ENCODE peak calls at places on chromosomes 11 and 22, in six cellular contexts. X, F, Y, N, W and I are unnamed samples.

GRCh38 chr11:72326151-72326842 is 82.3 kb upstream of the PHOX2A start:
- DNase-seq in X (no peak), F (no peak), Y (no peak), N (no peak), W (no peak), I (peak)

GRCh38 chr11:112085822-112086421 is 634 bp downstream of the TIMM8B start:
- DNase-seq in X (peak), F (peak), Y (no peak), N (peak), W (peak), I (no peak)

GRCh38 chr22:21970037-21970799 is 12.4 kb downstream of the TOP3B start:
- DNase-seq in X (no peak), F (no peak), Y (no peak), N (no peak), W (no peak), I (no peak)

GRCh38 chr11:16737860-16738197 is 618 bp upstream of the C11orf58 start:
- DNase-seq in X (peak), F (no peak), Y (no peak), N (peak), W (peak), I (no peak)

GRCh38 chr11:131668867-131669780 is 298.7 kb downstream of the NTM start:
- DNase-seq in X (peak), F (peak), Y (no peak), N (peak), W (no peak), I (peak)

GRCh38 chr11:101466352-101466751 is 117.5 kb downstream of the TRPC6 start:
- DNase-seq in X (no peak), F (peak), Y (peak), N (no peak), W (no peak), I (no peak)

GRCh38 chr22:40753114-40753513 is 66.0 kb downstream of the SLC25A17 start:
- DNase-seq in X (no peak), F (no peak), Y (no peak), N (no peak), W (no peak), I (no peak)

GRCh38 chr11:2796091-2796490 is 89.5 kb downstream of the CDKN1C start:
- DNase-seq in X (no peak), F (peak), Y (peak), N (no peak), W (no peak), I (no peak)

GRCh38 chr11:10197091-10197490 is 96.9 kb downstream of the SBF2 start:
- DNase-seq in X (no peak), F (no peak), Y (no peak), N (no peak), W (no peak), I (no peak)

GRCh38 chr11:133065847-133066485 is 466.3 kb downstream of the OPCML start:
- DNase-seq in X (peak), F (no peak), Y (no peak), N (no peak), W (no peak), I (no peak)

GRCh38 chr11:44096360-44097188 is 1.1 kb downstream of the EXT2 start:
- DNase-seq in X (no peak), F (no peak), Y (no peak), N (peak), W (no peak), I (peak)

DNA sequence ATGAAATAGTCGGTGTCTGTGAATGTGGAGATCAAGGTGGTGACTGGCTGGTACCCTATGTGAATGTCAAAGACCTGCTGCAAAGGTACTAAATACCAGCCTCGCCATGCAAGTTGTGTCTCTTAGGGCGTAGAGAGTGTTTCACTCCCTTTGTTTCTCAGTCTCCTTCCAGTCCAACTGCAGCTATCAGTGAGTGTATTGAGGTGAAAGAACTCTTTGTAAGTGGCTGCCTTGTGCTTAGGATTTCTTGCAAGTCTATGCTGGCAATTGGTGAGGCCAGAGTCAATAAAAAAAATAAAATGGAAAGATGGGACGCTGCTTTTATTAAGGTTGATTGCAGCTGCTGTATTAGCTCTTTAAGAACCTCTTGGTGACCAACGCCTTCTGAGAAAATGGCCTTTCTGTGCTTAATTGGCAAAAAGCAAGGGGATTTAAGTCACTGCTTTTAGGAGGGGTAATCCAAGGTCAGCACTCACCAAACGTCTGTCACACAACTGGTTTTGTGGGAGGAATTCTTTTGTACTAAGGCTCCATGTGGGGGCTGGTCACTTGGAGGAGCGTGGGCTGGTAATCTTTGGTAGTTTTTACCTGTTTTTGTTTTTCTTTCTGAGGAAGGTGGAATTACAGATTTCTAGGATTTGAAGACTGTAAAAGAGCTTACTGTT is 95.2 kb downstream of the PARVA start:
- DNase-seq in X (no peak), F (no peak), Y (peak), N (no peak), W (no peak), I (no peak)
- TF ChIP-seq POLR2A in X (no peak), F (no peak), Y (no peak), N (no peak), W (no peak), I (no peak)

GRCh38 chr22:38842512-38843200 is 1.2 kb downstream of the NPTXR start:
- DNase-seq in X (no peak), F (no peak), Y (no peak), N (no peak), W (no peak), I (no peak)

GRCh38 chr22:38843201-38843715 is 570 bp downstream of the NPTXR start:
- DNase-seq in X (peak), F (peak), Y (peak), N (peak), W (no peak), I (peak)

GRCh38 chr22:38845368-38845740 is 1.5 kb upstream of the NPTXR start:
- DNase-seq in X (no peak), F (no peak), Y (no peak), N (no peak), W (no peak), I (no peak)

GRCh38 chr22:38844661-38845367 is 986 bp upstream of the NPTXR start:
- DNase-seq in X (no peak), F (no peak), Y (no peak), N (no peak), W (no peak), I (no peak)

DNA sequence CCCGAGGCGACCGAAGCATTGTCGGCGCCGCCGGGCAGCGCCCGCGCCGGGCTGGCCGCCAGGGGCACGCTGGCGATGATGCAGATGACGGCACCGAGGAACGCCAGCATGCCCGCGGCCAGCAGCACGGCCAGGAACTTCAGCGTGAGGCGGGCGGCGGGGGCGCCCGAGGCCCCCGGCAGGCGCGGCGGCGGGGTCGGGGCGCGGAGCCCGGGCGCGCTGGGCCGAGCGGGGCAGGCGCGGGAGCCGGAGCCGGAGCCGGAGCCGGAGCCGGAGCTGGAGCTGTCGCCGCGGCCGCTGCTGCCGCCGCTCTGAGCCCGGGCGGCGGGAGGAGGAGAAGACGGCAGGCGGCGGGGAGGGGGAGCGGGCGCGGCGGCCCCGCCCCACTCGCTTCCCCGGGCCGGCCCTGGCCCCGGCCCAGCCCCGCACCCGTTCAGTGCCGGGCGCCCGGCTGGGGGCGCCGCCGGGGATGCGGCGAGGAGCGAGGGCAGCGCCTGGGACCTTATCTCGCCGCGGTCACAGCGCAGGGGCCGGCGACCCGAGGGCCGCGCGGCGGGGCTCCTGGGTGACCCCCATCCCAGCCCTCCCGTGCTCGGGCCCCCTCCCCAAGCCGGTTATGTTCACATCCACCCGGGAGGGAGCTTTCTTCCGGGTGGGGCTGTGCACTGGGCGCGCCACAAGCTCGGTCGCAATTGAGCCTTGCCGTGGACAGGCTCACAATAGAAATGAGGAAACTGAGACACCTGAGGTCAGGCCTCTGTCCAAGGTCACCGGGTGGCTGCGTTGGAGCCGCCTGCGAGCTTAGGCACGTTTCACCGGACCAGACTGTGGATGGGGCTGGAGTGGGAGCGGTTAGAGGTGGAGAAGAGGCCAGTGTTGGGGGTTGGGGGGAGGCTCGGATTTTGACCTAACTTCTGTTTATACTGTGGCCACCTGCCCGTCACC is at the start of gene NPTXR:
- DNase-seq in X (peak), F (peak), Y (peak), N (peak), W (no peak), I (peak)
- TF ChIP-seq POLR2A in X (no peak), F (peak), Y (peak), N (peak), W (no peak), I (peak)

DNA sequence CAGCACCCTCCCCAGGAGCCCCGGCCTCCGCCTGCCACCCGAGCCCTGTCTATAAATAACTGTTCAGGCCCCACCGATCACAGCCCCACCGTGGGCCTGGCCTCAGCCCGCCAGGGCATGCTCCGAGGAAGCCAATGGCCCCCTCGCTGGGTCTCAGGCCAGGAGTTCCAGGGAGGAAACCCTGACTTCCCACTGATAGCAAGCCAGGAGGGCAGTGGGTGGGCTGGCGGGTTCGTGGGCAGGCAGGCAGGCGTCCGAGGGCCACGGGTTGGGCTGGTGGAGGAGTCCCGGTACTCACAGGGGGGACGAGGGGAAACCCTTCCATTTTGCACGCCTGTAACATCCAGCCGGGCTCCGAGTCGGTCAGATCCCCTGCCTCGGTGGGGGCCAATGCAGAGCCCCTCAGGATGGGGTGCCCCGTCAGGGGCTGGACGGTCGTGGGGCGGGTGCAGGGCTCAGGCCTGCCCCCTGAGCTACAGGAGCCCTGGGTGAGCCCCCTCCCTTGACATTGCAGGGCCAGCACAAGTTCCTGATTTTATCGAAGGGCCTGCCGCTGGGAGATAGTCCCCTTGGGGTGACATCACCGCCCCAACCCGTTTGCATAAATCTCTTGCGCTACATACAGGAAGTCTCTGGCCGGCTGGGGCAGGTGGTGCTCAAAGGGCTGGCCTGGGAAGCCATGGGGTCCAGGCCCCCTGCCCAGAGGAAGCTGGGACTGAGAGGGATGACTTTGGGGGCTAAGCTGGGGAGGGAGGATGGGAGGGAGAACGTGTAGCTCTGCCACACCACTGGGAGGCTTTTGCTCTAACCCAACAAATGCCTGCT is at the start of gene SPI1:
- DNase-seq in X (peak), F (no peak), Y (no peak), N (no peak), W (peak), I (no peak)
- TF ChIP-seq POLR2A in X (peak), F (no peak), Y (no peak), N (no peak), W (no peak), I (no peak)

GRCh38 chr22:24728790-24729637 is 45.5 kb downstream of the PIWIL3 start:
- DNase-seq in X (peak), F (no peak), Y (no peak), N (no peak), W (peak), I (no peak)
- TF ChIP-seq POLR2A in X (no peak), F (no peak), Y (no peak), N (no peak), W (no peak), I (no peak)

GRCh38 chr11:119422505-119423416 is at the start of gene THY1:
- DNase-seq in X (no peak), F (peak), Y (peak), N (no peak), W (no peak), I (no peak)
- TF ChIP-seq POLR2A in X (no peak), F (peak), Y (no peak), N (no peak), W (no peak), I (peak)